ENCODE peak calls at places on chromosomes 2 and 18, in five cellular contexts. R is heart right ventricle; Z is dorsolateral prefrontal cortex; E is stimulated activated CD4-positive, alpha-beta T cell treated with anti-CD3 and anti-CD28 coated beads, Interleukin-1b, Interleukin-23, amount 100 ng/mL, for 24 hours; F is suprapubic skin. H is an unnamed sample.

GRCh38 chr2:96344011-96344410 is 8.4 kb downstream of the NCAPH start:
- DNase-seq in Z (no peak), E (no peak), R (no peak), F (no peak), H (no peak)

GRCh38 chr2:86790828-86791561 is at the start of gene CD8A:
- DNase-seq in F (no peak), E (no peak), R (no peak), Z (no peak), H (no peak)

GRCh38 chr18:50399582-50399981 is 24.7 kb downstream of the SKA1 start:
- DNase-seq in R (no peak), Z (no peak), E (no peak), F (no peak), H (no peak)

GRCh38 chr2:206217743-206218520 is 56.5 kb upstream of the ZDBF2 start:
- DNase-seq in F (no peak), R (no peak), Z (no peak), E (no peak), H (no peak)

GRCh38 chr2:160652236-160652635 is 158.6 kb upstream of the RBMS1 start:
- DNase-seq in E (peak), R (no peak), F (no peak), Z (peak), H (no peak)

GRCh38 chr2:136057023-136057801 is 60.7 kb downstream of the CXCR4 start:
- DNase-seq in R (no peak), E (no peak), Z (no peak), F (no peak), H (no peak)

GRCh38 chr2:231187736-231188505 is 10.5 kb upstream of the ARMC9 start:
- DNase-seq in E (no peak), F (no peak), Z (no peak), R (peak), H (no peak)

GRCh38 chr2:181456660-181457120 is 496 bp upstream of the ITGA4 start:
- DNase-seq in F (no peak), R (peak), Z (no peak), E (peak), H (no peak)

GRCh38 chr18:77013777-77014525 is 118.6 kb downstream of the MBP start:
- DNase-seq in F (peak), Z (peak), R (peak), E (no peak), H (no peak)

GRCh38 chr2:216774620-216775019 is 79.3 kb upstream of the IGFBP5 start:
- DNase-seq in F (no peak), R (peak), Z (no peak), E (no peak), H (no peak)

GRCh38 chr2:54810236-54810635 is 86.8 kb downstream of the EML6 start:
- DNase-seq in Z (no peak), R (no peak), F (no peak), E (no peak), H (no peak)